ENCODE peak calls at places on chromosomes 16 and 17, in five cellular contexts. Z, L, B, I and C are unnamed samples.

GRCh38 chr17:63842173-63842539 is 329 bp downstream of the SMARCD2 start:
- DNase-seq in Z (no peak), L (no peak), B (no peak), I (no peak), C (peak; percentile 46)

GRCh38 chr17:76816590-76817135 is 51.5 kb upstream of the MGAT5B start:
- DNase-seq in Z (peak; percentile 88), L (peak; percentile 39), B (peak; percentile 53), I (peak; percentile 69), C (peak; percentile 58)

GRCh38 chr17:19513897-19514488 is 19.7 kb upstream of the SLC47A1 start:
- DNase-seq in Z (peak; percentile 85), L (peak; percentile 65), B (no peak), I (peak; percentile 85), C (peak; percentile 79)

GRCh38 chr17:45149669-45150603 is 1.7 kb downstream of the HEXIM1 start:
- DNase-seq in Z (peak; percentile 55), L (no peak), B (no peak), I (peak; percentile 58), C (peak; percentile 66)

GRCh38 chr17:80292557-80292956 is 31.9 kb downstream of the RNF213 start:
- DNase-seq in Z (no peak), L (no peak), B (no peak), I (no peak), C (peak; percentile 9)

GRCh38 chr16:88454315-88455057 is 1.4 kb downstream of the ZFPM1 start:
- DNase-seq in Z (no peak), L (no peak), B (no peak), I (no peak), C (no peak)

GRCh38 chr16:67388591-67388990 is 4.7 kb downstream of the TPPP3 start:
- DNase-seq in Z (no peak), L (no peak), B (no peak), I (no peak), C (no peak)

GRCh38 chr16:54519161-54519685 is 232.6 kb upstream of the IRX3 start:
- DNase-seq in Z (no peak), L (no peak), B (no peak), I (no peak), C (peak; percentile 1)

GRCh38 chr16:16027728-16028310 is 78.4 kb downstream of the ABCC1 start:
- DNase-seq in Z (no peak), L (no peak), B (no peak), I (no peak), C (no peak)

GRCh38 chr17:12256380-12256995 is 235.8 kb downstream of the MAP2K4 start:
- DNase-seq in Z (no peak), L (peak; percentile 32), B (no peak), I (peak; percentile 75), C (peak; percentile 68)

GRCh38 chr16:78134944-78135619 is 35.6 kb downstream of the WWOX start:
- DNase-seq in Z (no peak), L (no peak), B (no peak), I (no peak), C (no peak)

GRCh38 chr17:72373910-72374741 is 253.3 kb downstream of the SOX9 start:
- DNase-seq in Z (no peak), L (no peak), B (no peak), I (no peak), C (no peak)

GRCh38 chr16:47244206-47244605 is 100.5 kb upstream of the NETO2 start:
- DNase-seq in Z (no peak), L (no peak), B (no peak), I (no peak), C (no peak)

GRCh38 chr17:64148017-64148631 is 18.2 kb upstream of the ERN1 start:
- DNase-seq in Z (no peak), L (no peak), B (no peak), I (no peak), C (peak; percentile 13)

DNA sequence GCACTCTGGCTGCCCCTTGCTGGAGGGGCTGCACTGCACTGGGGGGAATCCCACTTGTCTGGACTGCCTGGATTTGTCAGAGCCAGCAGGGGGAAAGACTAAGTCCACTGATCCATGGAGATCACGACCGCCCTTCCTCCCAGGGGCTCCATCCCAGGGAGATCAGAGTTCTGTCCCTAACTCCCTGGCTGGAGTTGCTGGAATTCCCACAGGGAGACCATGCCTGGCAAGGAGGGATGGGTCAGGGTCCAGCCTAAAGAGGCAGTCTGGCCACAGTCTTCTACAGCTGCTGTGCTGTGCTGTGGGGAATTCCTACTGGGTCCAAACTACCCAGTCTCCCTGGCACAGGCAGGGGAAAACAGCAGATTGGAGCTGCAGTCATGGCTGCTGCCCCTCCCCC is 311.9 kb downstream of the ZFHX3 start:
- DNase-seq in Z (no peak), L (no peak), B (no peak), I (no peak), C (no peak)
- H3K4ac ChIP-seq in Z (no peak overlapping the region), L (no peak overlapping the region), B (no peak overlapping the region), I (no peak overlapping the region), C (no peak overlapping the region)

DNA sequence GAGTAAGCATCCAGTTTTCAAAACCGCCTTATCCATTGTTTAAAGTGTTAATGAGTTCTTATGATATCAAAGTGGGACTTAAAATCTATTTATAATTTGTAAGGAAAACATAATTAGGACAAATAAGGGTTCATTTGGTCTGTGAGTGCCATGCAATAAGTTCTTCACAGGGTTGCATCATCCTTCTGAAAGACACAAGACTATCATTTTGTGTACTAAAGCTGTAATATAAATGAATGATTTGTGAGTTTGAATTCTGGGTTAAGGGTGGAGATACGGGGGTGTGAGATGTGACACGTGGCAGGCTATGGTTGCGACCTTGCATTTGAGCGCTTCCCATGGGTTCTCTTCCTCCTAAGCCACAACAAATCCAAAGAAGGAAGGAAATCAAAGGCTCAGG is 6.8 kb downstream of the GAN start:
- DNase-seq in Z (no peak), L (no peak), B (no peak), I (no peak), C (no peak)
- H4K91ac ChIP-seq in Z (no peak overlapping the region), L (no peak overlapping the region), B (no peak overlapping the region), I (no peak overlapping the region), C (no peak overlapping the region)

DNA sequence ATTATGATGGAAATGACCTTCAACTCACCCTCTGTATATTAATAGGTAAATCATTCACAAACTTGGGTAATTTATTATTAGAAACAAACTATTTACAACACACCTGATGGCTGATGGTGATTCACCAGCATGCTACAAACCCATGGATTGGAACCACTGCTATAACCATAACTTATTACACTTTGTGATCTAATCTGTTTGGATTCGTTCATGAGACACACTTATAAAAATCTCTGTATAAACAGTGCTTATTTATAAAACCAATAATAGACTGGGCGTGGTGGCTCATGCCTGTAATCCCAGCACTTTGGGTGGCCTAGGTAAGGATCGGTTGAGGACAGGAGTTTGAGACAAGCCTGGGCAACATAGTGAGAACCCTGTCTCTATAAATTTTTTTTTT is 16.0 kb downstream of the SMIM36 start:
- DNase-seq in Z (no peak), L (no peak), B (no peak), I (no peak), C (no peak)
- H2BK12ac ChIP-seq in Z (no peak overlapping the region), L (no peak overlapping the region), B (no peak overlapping the region), I (no peak overlapping the region), C (no peak overlapping the region)

GRCh38 chr17:14006249-14006942 is 62.9 kb upstream of the COX10 start:
- DNase-seq in Z (no peak), L (no peak), B (no peak), I (no peak), C (no peak)
- H3K4ac ChIP-seq in Z (no peak overlapping the region), L (no peak overlapping the region), B (no peak overlapping the region), I (no peak overlapping the region), C (no peak overlapping the region)

GRCh38 chr16:14499110-14499509 is 130.9 kb downstream of the PARN start:
- DNase-seq in Z (no peak), L (no peak), B (no peak), I (no peak), C (no peak)

GRCh38 chr16:14501331-14502255 is 128.5 kb downstream of the PARN start:
- DNase-seq in Z (peak; percentile 80), L (no peak), B (peak; percentile 51), I (peak; percentile 73), C (peak; percentile 87)

GRCh38 chr16:14502932-14503741 is 126.9 kb downstream of the PARN start:
- DNase-seq in Z (no peak), L (no peak), B (no peak), I (peak; percentile 37), C (peak; percentile 58)

GRCh38 chr16:14500791-14501190 is 129.3 kb downstream of the PARN start:
- DNase-seq in Z (no peak), L (no peak), B (no peak), I (no peak), C (no peak)

GRCh38 chr16:14502256-14502875 is 127.7 kb downstream of the PARN start:
- DNase-seq in Z (no peak), L (no peak), B (no peak), I (no peak), C (no peak)
- H4K91ac ChIP-seq in Z (no peak overlapping the region), L (no peak overlapping the region), B (no peak overlapping the region), I (no peak overlapping the region), C (no peak overlapping the region)

GRCh38 chr17:83202002-83203000 is 122.9 kb downstream of the METRNL start:
- DNase-seq in Z (no peak), L (no peak), B (no peak), I (no peak), C (no peak)
- H2BK12ac ChIP-seq in Z (no peak overlapping the region), L (no peak overlapping the region), B (no peak overlapping the region), I (no peak overlapping the region), C (no peak overlapping the region)

DNA sequence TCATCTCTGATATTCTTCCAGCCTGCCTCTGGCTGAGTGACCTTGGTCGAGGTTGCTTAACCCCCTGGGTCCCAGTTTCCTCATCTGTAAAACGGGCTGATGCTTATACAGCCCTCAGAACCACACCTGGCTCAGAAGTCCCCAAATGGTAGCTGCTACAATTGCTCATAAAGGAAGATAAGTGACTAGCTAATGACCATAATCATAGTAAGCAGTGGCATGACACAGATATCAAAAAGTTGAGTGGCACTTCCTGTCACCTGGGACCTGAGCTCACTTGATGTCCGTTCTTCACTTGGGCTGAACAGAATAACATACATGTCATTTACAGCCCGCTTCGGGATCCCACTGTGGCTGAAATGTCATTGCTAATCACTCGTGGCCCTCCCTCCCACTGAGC is 1.8 kb downstream of the MGRN1 start:
- DNase-seq in Z (no peak), L (no peak), B (no peak), I (no peak), C (no peak)
- H3K4ac ChIP-seq in Z (no peak overlapping the region), L (no peak overlapping the region), B (no peak overlapping the region), I (peak overlapping the region; percentile 90), C (peak overlapping the region; percentile 34)

GRCh38 chr17:18182190-18182977 is 1.2 kb upstream of the ALKBH5 start:
- DNase-seq in Z (peak; percentile 50), L (peak; percentile 27), B (no peak), I (no peak), C (no peak)
- H4K91ac ChIP-seq in Z (no peak overlapping the region), L (no peak overlapping the region), B (peak overlapping the region; percentile 83), I (peak overlapping the region; percentile 94), C (peak overlapping the region; percentile 93)

GRCh38 chr17:48530208-48530886 is 464 bp downstream of the HOXB1 start:
- DNase-seq in Z (peak; percentile 55), L (no peak), B (no peak), I (no peak), C (no peak)

GRCh38 chr17:48530887-48531272 is at the start of gene HOXB1:
- DNase-seq in Z (peak; percentile 90), L (no peak), B (no peak), I (no peak), C (no peak)

GRCh38 chr17:48527742-48528028 is 3.1 kb downstream of the HOXB1 start:
- DNase-seq in Z (no peak), L (no peak), B (no peak), I (no peak), C (no peak)

GRCh38 chr17:48528153-48528912 is 2.5 kb downstream of the HOXB1 start:
- DNase-seq in Z (peak; percentile 74), L (no peak), B (no peak), I (no peak), C (peak; percentile 10)

GRCh38 chr17:48529191-48529979 is 1.4 kb downstream of the HOXB1 start:
- DNase-seq in Z (peak; percentile 75), L (no peak), B (no peak), I (no peak), C (no peak)
- H2BK12ac ChIP-seq in Z (no peak overlapping the region), L (no peak overlapping the region), B (peak overlapping the region; percentile 23), I (peak overlapping the region; percentile 81), C (no peak overlapping the region)

GRCh38 chr17:78268191-78268874 is 36.9 kb downstream of the TMEM235 start:
- DNase-seq in Z (peak; percentile 41), L (no peak), B (no peak), I (no peak), C (no peak)
- H3K4ac ChIP-seq in Z (no peak overlapping the region), L (no peak overlapping the region), B (peak overlapping the region; percentile 70), I (no peak overlapping the region), C (peak overlapping the region; percentile 100)